ENCODE peak calls at places on chromosomes 5 and 9, in ten cellular contexts. D is neuronal stem cell; B is HCT116; X is left ventricle myocardium inferior; N is right cardiac atrium; Q is PC-9; F is CD4-positive, alpha-beta memory T cell; P is right atrium auricular region; J is tibial nerve; Y is neural progenitor cell. T is an unnamed sample.

GRCh38 chr5:33362915-33363314 is 77.8 kb upstream of the TARS1 start:
- DNase-seq in Y (peak; percentile 3), F (no peak), D (no peak), J (peak; percentile 39), X (no peak), B (no peak), N (peak; percentile 75), P (peak; percentile 85), Q (no peak), T (peak; percentile 51)

GRCh38 chr9:107585465-107585864 is 95.9 kb upstream of the KLF4 start:
- DNase-seq in P (no peak), D (no peak), F (no peak), Y (no peak), N (no peak), X (no peak), J (no peak), B (no peak), Q (no peak), T (no peak)

GRCh38 chr9:33161011-33161588 is 6.0 kb downstream of the B4GALT1 start:
- DNase-seq in Y (peak; percentile 19), X (peak; percentile 53), N (peak; percentile 83), Q (peak; percentile 94), B (peak; percentile 88), J (peak; percentile 36), P (peak; percentile 84), D (peak; percentile 40), F (peak; percentile 45), T (peak; percentile 64)

GRCh38 chr5:131150408-131150807 is 14.6 kb downstream of the HINT1 start:
- DNase-seq in J (no peak), B (no peak), F (no peak), X (no peak), D (no peak), Y (no peak), P (no peak), Q (no peak), N (no peak), T (no peak)

GRCh38 chr5:134007581-134008256 is 2.9 kb upstream of the VDAC1 start:
- DNase-seq in B (no peak), D (peak; percentile 49), Q (no peak), F (no peak), X (no peak), N (peak; percentile 60), J (no peak), Y (peak; percentile 73), P (no peak), T (no peak)

GRCh38 chr5:32126691-32127090 is 47.4 kb downstream of the GOLPH3 start:
- DNase-seq in N (no peak), Q (no peak), F (no peak), P (no peak), Y (no peak), D (no peak), J (no peak), B (no peak), X (no peak), T (no peak)

GRCh38 chr9:28121353-28121752 is 548.1 kb upstream of the C9orf72 start:
- DNase-seq in Q (no peak), X (no peak), D (no peak), F (no peak), P (no peak), J (no peak), B (no peak), Y (peak; percentile 11), N (no peak), T (no peak)

GRCh38 chr5:154380263-154380662 is 65.5 kb upstream of the SAP30L start:
- DNase-seq in D (no peak), J (no peak), F (no peak), X (no peak), Q (no peak), P (no peak), Y (no peak), B (no peak), N (no peak), T (no peak)

GRCh38 chr5:101716941-101717340 is 579.1 kb downstream of the SLCO4C1 start:
- DNase-seq in N (no peak), X (no peak), Y (no peak), P (no peak), D (no peak), B (no peak), Q (no peak), F (no peak), J (no peak), T (no peak)

GRCh38 chr9:31683126-31683525 is 701.3 kb upstream of the ACO1 start:
- DNase-seq in N (no peak), Y (no peak), J (no peak), F (no peak), B (no peak), P (no peak), X (no peak), Q (no peak), D (no peak), T (no peak)

GRCh38 chr5:10406636-10407035 is 35.0 kb upstream of the ROPN1L start:
- DNase-seq in Y (no peak), N (no peak), D (no peak), J (no peak), P (no peak), B (no peak), F (no peak), Q (no peak), X (no peak), T (no peak)

GRCh38 chr5:142655339-142656267 is 30.3 kb downstream of the FGF1 start:
- DNase-seq in Q (peak; percentile 52), X (peak; percentile 88), B (peak; percentile 33), J (peak; percentile 94), F (peak; percentile 49), Y (peak; percentile 87), P (peak; percentile 93), D (peak; percentile 69), N (peak; percentile 97), T (peak; percentile 87)

GRCh38 chr9:38046669-38047300 is 22.2 kb downstream of the SHB start:
- DNase-seq in X (no peak), F (no peak), N (no peak), J (no peak), P (no peak), Y (no peak), B (peak; percentile 77), D (no peak), Q (peak; percentile 97), T (no peak)

GRCh38 chr5:123813937-123814624 is 302.1 kb downstream of the CSNK1G3 start:
- DNase-seq in B (no peak), Q (peak; percentile 62), D (no peak), N (no peak), J (no peak), X (no peak), Y (no peak), P (no peak), F (no peak), T (no peak)

GRCh38 chr5:174827521-174827920 is 103.1 kb downstream of the MSX2 start:
- DNase-seq in P (no peak), J (no peak), D (no peak), F (no peak), X (no peak), N (no peak), B (no peak), Q (no peak), Y (no peak), T (no peak)

GRCh38 chr5:2529371-2530100 is 221.9 kb downstream of the IRX2 start:
- DNase-seq in J (no peak), D (no peak), X (no peak), B (no peak), Y (no peak), N (no peak), F (no peak), Q (no peak), P (no peak), T (no peak)

GRCh38 chr9:121962421-121962820 is 130.7 kb downstream of the TTLL11 start:
- DNase-seq in N (no peak), J (no peak), B (no peak), Q (no peak), X (no peak), Y (no peak), P (no peak), D (no peak), F (no peak), T (no peak)

GRCh38 chr9:136723362-136723976 is 11.1 kb downstream of the DIPK1B start:
- DNase-seq in J (no peak), P (no peak), N (no peak), D (no peak), Q (no peak), F (no peak), Y (no peak), B (no peak), X (no peak), T (no peak)

GRCh38 chr5:158084292-158084691 is 225.3 kb upstream of the CLINT1 start:
- DNase-seq in P (no peak), X (no peak), N (no peak), Y (no peak), Q (no peak), F (no peak), D (no peak), J (no peak), B (no peak), T (no peak)

GRCh38 chr5:40681351-40682311 is 1.9 kb downstream of the PTGER4 start:
- DNase-seq in B (no peak), J (no peak), D (no peak), P (no peak), F (no peak), X (peak; percentile 27), N (peak; percentile 45), Q (no peak), Y (peak; percentile 63), T (no peak)

GRCh38 chr5:35316611-35317307 is 86.5 kb upstream of the PRLR start:
- DNase-seq in B (no peak), Q (no peak), Y (no peak), F (no peak), N (no peak), X (no peak), J (no peak), D (no peak), P (no peak), T (no peak)

GRCh38 chr5:16894236-16895057 is 41.6 kb downstream of the MYO10 start:
- DNase-seq in P (no peak), J (no peak), B (peak; percentile 89), Q (peak; percentile 99), X (no peak), F (no peak), N (no peak), Y (peak; percentile 75), D (peak; percentile 45), T (no peak)
- H3K4me1 ChIP-seq in P (no peaks in the 10 kb centered on the region), J (no peaks in the 10 kb centered on the region), B (peaks cover 81% of the 10 kb centered on the region), Q (peaks cover 88% of the 10 kb centered on the region), X (peaks cover 42% of the 10 kb centered on the region), F (no peaks in the 10 kb centered on the region), N (no peaks in the 10 kb centered on the region), Y (peaks cover 54% of the 10 kb centered on the region), D (peaks cover 33% of the 10 kb centered on the region), T (no peaks in the 10 kb centered on the region)

GRCh38 chr5:164680216-164680615 is 1174.8 kb downstream of the MAT2B start:
- DNase-seq in X (no peak), N (no peak), P (no peak), Q (no peak), D (no peak), F (no peak), Y (no peak), B (no peak), J (no peak), T (no peak)
- H3K4me3 ChIP-seq in X (no peak overlapping the region), N (no peak overlapping the region), P (no peak overlapping the region), Q (no peak overlapping the region), D (no peak overlapping the region), F (no peak overlapping the region), Y (no peak overlapping the region), B (no peak overlapping the region), J (no peak overlapping the region), T (no peak overlapping the region)

GRCh38 chr9:129462360-129462759 is 158.5 kb downstream of the C9orf50 start:
- DNase-seq in N (no peak), D (no peak), X (no peak), Y (no peak), P (no peak), J (no peak), B (no peak), F (no peak), Q (no peak), T (no peak)
- H3K4me1 ChIP-seq in N (peaks cover 17% of the 10 kb centered on the region), D (peaks cover 41% of the 10 kb centered on the region), X (peaks cover 51% of the 10 kb centered on the region), Y (peaks cover 36% of the 10 kb centered on the region), P (peaks cover 51% of the 10 kb centered on the region), J (peaks cover 57% of the 10 kb centered on the region), B (peaks cover 84% of the 10 kb centered on the region), F (peaks cover 39% of the 10 kb centered on the region), Q (peaks cover 56% of the 10 kb centered on the region), T (peaks cover 43% of the 10 kb centered on the region)

GRCh38 chr5:988316-988715 is 20.3 kb upstream of the NKD2 start:
- DNase-seq in Y (no peak), N (no peak), P (no peak), Q (no peak), B (no peak), D (no peak), X (no peak), F (no peak), J (no peak), T (no peak)
- H3K4me3 ChIP-seq in Y (no peak overlapping the region), N (no peak overlapping the region), P (no peak overlapping the region), Q (no peak overlapping the region), B (no peak overlapping the region), D (no peak overlapping the region), X (no peak overlapping the region), F (no peak overlapping the region), J (no peak overlapping the region), T (no peak overlapping the region)